ENCODE peak calls at places on chromosomes 7 and 10, in four cellular contexts. N is uterus, P is endothelial cell of umbilical vein, D is MM.1S. H is an unnamed sample.

GRCh38 chr10:95601116-95601719 is 40.0 kb upstream of the SORBS1 start:
- DNase-seq in D (peak; percentile 70), P (peak; percentile 89), N (peak; percentile 84), H (peak; percentile 75)

GRCh38 chr7:108455833-108456677 is at the start of gene NRCAM:
- DNase-seq in N (no peak), P (peak; percentile 84), D (no peak), H (no peak)

GRCh38 chr10:48406204-48406603 is 99.7 kb downstream of the MAPK8 start:
- DNase-seq in D (no peak), N (no peak), P (no peak), H (peak; percentile 23)

GRCh38 chr7:103640031-103640779 is 194.2 kb upstream of the SLC26A5 start:
- DNase-seq in D (no peak), N (no peak), P (peak; percentile 38), H (peak; percentile 49)

GRCh38 chr10:111319866-111320265 is 243.0 kb downstream of the ADRA2A start:
- DNase-seq in N (no peak), D (no peak), P (no peak), H (no peak)

GRCh38 chr10:23516530-23516929 is 77.7 kb downstream of the OTUD1 start:
- DNase-seq in N (no peak), P (no peak), D (peak; percentile 16), H (peak; percentile 15)

GRCh38 chr7:44145419-44145968 is 4.4 kb upstream of the MYL7 start:
- DNase-seq in D (no peak), P (no peak), N (peak; percentile 27), H (no peak)

GRCh38 chr10:13991353-13991752 is 339.4 kb downstream of the FRMD4A start:
- DNase-seq in N (no peak), D (no peak), P (peak; percentile 58), H (no peak)

GRCh38 chr10:35027567-35027966 is 62.6 kb downstream of the CUL2 start:
- DNase-seq in P (peak; percentile 63), N (no peak), D (peak; percentile 24), H (no peak)

GRCh38 chr10:997266-998022 is 9.2 kb downstream of the GTPBP4 start:
- DNase-seq in P (no peak), N (no peak), D (no peak), H (no peak)

GRCh38 chr10:103080891-103081581 is 112.0 kb downstream of the NT5C2 start:
- DNase-seq in D (no peak), N (no peak), P (no peak), H (no peak)

GRCh38 chr7:522071-522937 is 2.7 kb upstream of the PDGFA start:
- DNase-seq in D (no peak), N (peak; percentile 47), P (peak; percentile 52), H (no peak)

DNA sequence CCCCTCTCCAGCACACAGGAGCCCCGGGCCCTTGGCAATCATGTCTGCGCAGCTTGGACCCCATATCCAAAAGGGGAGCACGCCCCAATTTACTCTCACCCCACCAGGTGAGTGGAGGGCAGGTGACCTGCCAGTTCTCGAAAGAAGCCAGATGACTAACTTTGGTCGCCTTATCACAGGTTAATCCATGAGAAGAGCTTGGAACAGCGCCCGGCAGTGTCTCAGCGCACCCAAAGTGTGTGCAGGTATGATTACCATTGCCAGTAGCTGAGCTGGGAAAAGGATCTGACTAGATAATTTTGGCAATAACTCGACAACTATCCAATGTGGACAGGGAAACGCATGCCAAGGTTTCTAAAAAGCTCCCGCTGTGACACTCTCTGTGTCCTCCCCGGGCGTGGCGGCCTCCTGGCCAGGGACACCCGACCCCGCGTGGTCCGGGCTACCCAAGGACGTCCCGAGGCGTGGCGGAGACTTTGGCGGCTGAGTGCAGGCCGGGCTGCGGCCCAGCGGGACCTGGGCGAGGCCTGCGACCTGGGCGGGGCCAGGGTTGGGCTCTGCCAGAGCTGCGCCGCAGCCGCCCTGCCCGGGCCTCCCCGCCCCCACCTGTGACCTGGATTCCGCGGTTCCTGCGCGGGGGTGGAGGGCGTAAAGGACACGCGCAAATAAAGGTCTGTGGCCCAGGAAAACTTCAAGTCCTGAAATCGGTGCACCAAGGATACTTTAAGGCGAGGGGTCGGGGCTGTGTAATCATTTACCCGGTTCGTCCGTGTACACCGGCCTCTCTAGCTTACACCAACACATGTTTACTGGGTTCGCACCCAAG is 13.7 kb upstream of the WAPL start:
- DNase-seq in D (no peak), N (peak; percentile 51), P (peak; percentile 19), H (no peak)
- H3K27ac ChIP-seq in D (no peak overlapping the region), N (no peak overlapping the region), P (no peak overlapping the region), H (no peak overlapping the region)

DNA sequence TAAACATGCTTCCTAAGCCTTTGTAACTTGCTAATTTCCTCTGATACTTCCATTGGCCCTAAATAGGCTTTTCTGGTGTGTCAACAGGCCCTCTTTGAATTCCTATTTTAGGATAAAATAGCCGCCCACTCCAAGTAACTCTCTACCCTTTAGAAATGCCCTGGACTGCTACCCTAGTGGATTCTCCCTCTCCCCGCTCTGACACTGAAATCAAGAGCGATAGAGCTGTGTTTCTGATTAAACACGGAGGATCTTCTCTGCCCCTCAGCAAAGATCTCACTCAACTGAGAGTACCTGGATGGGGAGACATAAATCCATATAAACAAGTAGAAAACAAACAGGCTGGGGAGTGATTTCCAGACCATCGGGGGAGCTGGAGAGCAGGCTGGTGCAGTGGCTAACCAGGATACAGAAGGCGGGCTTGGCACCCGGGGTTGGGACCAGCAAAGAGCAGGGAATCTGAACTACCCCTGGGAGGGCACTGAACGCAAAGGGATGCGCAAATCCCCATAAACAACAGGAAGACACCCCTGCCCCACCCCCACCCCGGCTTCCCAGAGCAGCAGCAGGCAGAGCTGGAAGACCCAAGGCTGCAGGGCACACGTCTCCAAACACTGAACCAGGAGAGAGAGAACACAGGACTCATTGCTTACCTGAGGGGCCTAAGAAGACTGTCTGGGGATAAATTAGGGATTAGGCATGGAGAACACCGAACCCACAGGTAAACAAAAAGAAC is 2.5 kb downstream of the ASB13 start:
- DNase-seq in N (no peak), P (no peak), D (no peak), H (no peak)
- H3K27ac ChIP-seq in N (no peak overlapping the region), P (no peak overlapping the region), D (no peak overlapping the region), H (no peak overlapping the region)

GRCh38 chr10:110170142-110170887 is 37.1 kb upstream of the MXI1 start:
- DNase-seq in D (no peak), P (no peak), N (no peak), H (no peak)

GRCh38 chr10:110169586-110169985 is 37.8 kb upstream of the MXI1 start:
- DNase-seq in N (no peak), P (no peak), D (no peak), H (no peak)

GRCh38 chr10:110174201-110174600 is 33.2 kb upstream of the MXI1 start:
- DNase-seq in D (no peak), N (no peak), P (no peak), H (no peak)

GRCh38 chr10:110171032-110171431 is 36.4 kb upstream of the MXI1 start:
- DNase-seq in P (no peak), N (no peak), D (no peak), H (no peak)

DNA sequence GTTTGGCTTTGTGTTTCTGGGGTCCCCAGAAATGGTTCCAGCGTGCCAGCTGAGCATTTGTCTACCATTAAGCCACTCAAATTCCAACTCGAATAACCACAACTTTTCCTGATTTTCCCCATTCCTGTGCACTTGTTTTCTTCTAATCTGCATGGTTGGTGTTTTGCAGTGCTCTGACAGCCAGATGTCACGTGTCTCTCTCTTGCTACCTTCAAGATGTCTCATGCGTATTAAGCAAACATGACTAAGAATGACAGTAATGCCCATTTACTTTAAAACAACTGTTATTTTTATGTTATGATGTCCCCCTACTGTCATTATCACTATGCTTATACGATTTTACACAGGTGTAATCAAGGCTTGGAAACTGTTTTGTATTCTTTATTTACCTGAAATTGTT is 35.2 kb upstream of the MXI1 start:
- DNase-seq in D (no peak), P (no peak), N (no peak), H (no peak)
- H3K27ac ChIP-seq in D (no peak overlapping the region), P (no peak overlapping the region), N (no peak overlapping the region), H (no peak overlapping the region)

DNA sequence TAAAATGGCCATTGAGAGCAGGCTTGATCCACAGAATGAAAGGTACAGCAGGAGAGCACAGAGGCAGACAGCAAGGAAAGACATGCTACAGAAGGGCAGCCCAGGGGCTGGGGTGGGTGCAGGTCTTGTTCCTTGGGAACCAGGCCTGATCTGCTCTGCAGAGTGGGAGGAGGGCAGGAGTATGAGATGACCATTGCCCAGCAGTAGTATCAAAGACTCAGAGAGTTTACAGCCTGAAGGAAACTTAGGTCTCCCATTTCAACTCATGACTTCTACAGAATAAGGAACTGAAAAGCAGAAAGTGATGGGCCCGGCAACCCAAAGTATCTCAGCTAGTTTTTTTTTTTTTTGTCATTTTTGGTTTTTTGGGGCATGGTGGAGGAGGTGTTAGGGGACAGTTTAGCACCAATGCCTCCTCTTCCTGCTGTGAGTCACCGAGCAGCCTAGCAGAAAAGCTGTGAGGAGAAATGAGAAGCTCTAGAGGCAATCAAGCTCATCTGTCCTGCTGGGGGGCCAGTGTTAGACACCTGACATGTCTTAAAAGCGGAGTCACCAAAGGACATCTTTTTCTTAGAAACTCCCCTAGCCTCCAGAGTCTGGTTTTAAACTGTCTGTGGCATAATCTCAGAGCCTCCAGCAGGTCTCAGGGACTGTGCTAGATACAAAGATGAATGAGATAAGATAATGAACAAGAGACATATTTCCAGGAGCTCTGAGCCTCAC is 34.3 kb upstream of the HERPUD2 start:
- DNase-seq in N (no peak), P (no peak), D (peak; percentile 56), H (no peak)
- H3K27ac ChIP-seq in N (peak overlapping the region; percentile 83), P (no peak overlapping the region), D (peak overlapping the region; percentile 91), H (no peak overlapping the region)

GRCh38 chr7:48090095-48090805 is 1.2 kb downstream of the UPP1 start:
- DNase-seq in N (no peak), P (peak; percentile 73), D (no peak), H (peak; percentile 50)
- H3K27ac ChIP-seq in N (peak overlapping the region; percentile 88), P (peak overlapping the region; percentile 99), D (no peak overlapping the region), H (peak overlapping the region; percentile 93)